ENCODE peak calls at places on chromosomes 6 and 20, in nine cellular contexts. Y, S, C, D, X, F, L, Z and I are unnamed samples.

GRCh38 chr20:14310977-14311654 is 26.3 kb downstream of the FLRT3 start:
- DNase-seq in Y (no peak), S (no peak), C (no peak), D (no peak), X (no peak), F (no peak), L (no peak), Z (no peak), I (no peak)

GRCh38 chr20:50632701-50633100 is 58.6 kb downstream of the RIPOR3 start:
- DNase-seq in Y (no peak), S (no peak), C (no peak), D (no peak), X (no peak), F (no peak), L (no peak), Z (no peak), I (no peak)

GRCh38 chr6:13916230-13916944 is 8.4 kb upstream of the RNF182 start:
- DNase-seq in Y (no peak), S (no peak), C (no peak), D (peak), X (no peak), F (no peak), L (no peak), Z (no peak), I (peak)

GRCh38 chr6:90227165-90227564 is 69.5 kb downstream of the BACH2 start:
- DNase-seq in Y (no peak), S (no peak), C (no peak), D (no peak), X (no peak), F (no peak), L (no peak), Z (no peak), I (no peak)

GRCh38 chr6:41371461-41371991 is 36.1 kb downstream of the NCR2 start:
- DNase-seq in Y (no peak), S (no peak), C (no peak), D (peak), X (no peak), F (peak), L (no peak), Z (no peak), I (peak)

GRCh38 chr20:59634435-59635005 is 30.2 kb downstream of the PHACTR3 start:
- DNase-seq in Y (no peak), S (no peak), C (no peak), D (no peak), X (no peak), F (peak), L (no peak), Z (no peak), I (no peak)

GRCh38 chr6:166499350-166500163 is 86.9 kb downstream of the RAMACL start:
- DNase-seq in Y (no peak), S (no peak), C (no peak), D (no peak), X (no peak), F (no peak), L (no peak), Z (no peak), I (no peak)

GRCh38 chr6:147205690-147206600 is 1.7 kb downstream of the STXBP5 start:
- DNase-seq in Y (no peak), S (no peak), C (no peak), D (peak), X (no peak), F (no peak), L (no peak), Z (no peak), I (no peak)

GRCh38 chr6:54992789-54993188 is 146.2 kb downstream of the FAM83B start:
- DNase-seq in Y (no peak), S (no peak), C (no peak), D (no peak), X (no peak), F (no peak), L (no peak), Z (no peak), I (no peak)

GRCh38 chr20:38286586-38287502 is 17.1 kb upstream of the BPI start:
- DNase-seq in Y (no peak), S (no peak), C (no peak), D (no peak), X (no peak), F (no peak), L (no peak), Z (peak), I (no peak)

GRCh38 chr6:137084865-137085617 is 40.3 kb upstream of the IL20RA start:
- DNase-seq in Y (no peak), S (no peak), C (no peak), D (no peak), X (no peak), F (no peak), L (no peak), Z (no peak), I (no peak)

GRCh38 chr6:37514840-37515239 is 15.1 kb upstream of the CCDC167 start:
- DNase-seq in Y (no peak), S (no peak), C (no peak), D (no peak), X (no peak), F (no peak), L (no peak), Z (no peak), I (no peak)

GRCh38 chr6:135888818-135889217 is 37.3 kb downstream of the PDE7B start:
- DNase-seq in Y (no peak), S (no peak), C (no peak), D (no peak), X (no peak), F (no peak), L (no peak), Z (no peak), I (no peak)

GRCh38 chr6:28884423-28885148 is 39.2 kb downstream of the TRIM27 start:
- DNase-seq in Y (no peak), S (peak), C (peak), D (no peak), X (no peak), F (no peak), L (peak), Z (no peak), I (no peak)

GRCh38 chr6:94269256-94269655 is 849.9 kb upstream of the EPHA7 start:
- DNase-seq in Y (no peak), S (no peak), C (no peak), D (no peak), X (no peak), F (no peak), L (no peak), Z (no peak), I (no peak)

GRCh38 chr6:33837971-33838665 is 34.3 kb upstream of the MLN start:
- DNase-seq in Y (no peak), S (no peak), C (no peak), D (no peak), X (no peak), F (no peak), L (no peak), Z (no peak), I (peak)